ENCODE peak calls at places on chromosome 15, in five cellular contexts. One of them, this sample, is unnamed.

GRCh38 chr15:45425135-45425534 is 46.8 kb upstream of the GATM start:
- DNase-seq in thoracic aorta: no peak
- DNase-seq in pancreas: no peak
- DNase-seq in foreskin fibroblast: peak
- DNase-seq in NB4: peak
- DNase-seq in this sample: peak

GRCh38 chr15:90291679-90292356 is 26.3 kb downstream of the NGRN start:
- DNase-seq in thoracic aorta: no peak
- DNase-seq in pancreas: no peak
- DNase-seq in foreskin fibroblast: no peak
- DNase-seq in NB4: peak
- DNase-seq in this sample: no peak

GRCh38 chr15:56929389-56929788 is 10.9 kb downstream of the TCF12 start:
- DNase-seq in thoracic aorta: no peak
- DNase-seq in pancreas: no peak
- DNase-seq in foreskin fibroblast: peak
- DNase-seq in NB4: peak
- DNase-seq in this sample: no peak

GRCh38 chr15:67809866-67810265 is 15.4 kb upstream of the SKOR1 start:
- DNase-seq in thoracic aorta: no peak
- DNase-seq in pancreas: no peak
- DNase-seq in foreskin fibroblast: no peak
- DNase-seq in NB4: no peak
- DNase-seq in this sample: no peak

GRCh38 chr15:87722941-87723691 is 533.4 kb downstream of the NTRK3 start:
- DNase-seq in thoracic aorta: no peak
- DNase-seq in pancreas: no peak
- DNase-seq in foreskin fibroblast: no peak
- DNase-seq in NB4: no peak
- DNase-seq in this sample: no peak

GRCh38 chr15:60643490-60644040 is 164.6 kb upstream of the ICE2 start:
- DNase-seq in thoracic aorta: no peak
- DNase-seq in pancreas: no peak
- DNase-seq in foreskin fibroblast: no peak
- DNase-seq in NB4: no peak
- DNase-seq in this sample: no peak

GRCh38 chr15:45378149-45378912 is at the start of gene GATM:
- DNase-seq in thoracic aorta: peak
- DNase-seq in pancreas: peak
- DNase-seq in foreskin fibroblast: peak
- DNase-seq in NB4: peak
- DNase-seq in this sample: peak

GRCh38 chr15:63677778-63678177 is 80.6 kb downstream of the FBXL22 start:
- DNase-seq in thoracic aorta: no peak
- DNase-seq in pancreas: peak
- DNase-seq in foreskin fibroblast: no peak
- DNase-seq in NB4: no peak
- DNase-seq in this sample: no peak

GRCh38 chr15:48794697-48795134 is 16.2 kb downstream of the CEP152 start:
- DNase-seq in thoracic aorta: no peak
- DNase-seq in pancreas: no peak
- DNase-seq in foreskin fibroblast: no peak
- DNase-seq in NB4: peak
- DNase-seq in this sample: no peak

GRCh38 chr15:68211656-68212320 is 6.7 kb upstream of the CALML4 start:
- DNase-seq in thoracic aorta: no peak
- DNase-seq in pancreas: peak
- DNase-seq in foreskin fibroblast: no peak
- DNase-seq in NB4: no peak
- DNase-seq in this sample: no peak

GRCh38 chr15:62389887-62390792 is 225.1 kb upstream of the C2CD4B start:
- DNase-seq in thoracic aorta: no peak
- DNase-seq in pancreas: peak
- DNase-seq in foreskin fibroblast: peak
- DNase-seq in NB4: peak
- DNase-seq in this sample: peak

GRCh38 chr15:38707802-38708671 is 143.4 kb upstream of the RASGRP1 start:
- DNase-seq in thoracic aorta: no peak
- DNase-seq in pancreas: no peak
- DNase-seq in foreskin fibroblast: peak
- DNase-seq in NB4: peak
- DNase-seq in this sample: no peak

GRCh38 chr15:59311245-59311644 is 61.4 kb downstream of the MYO1E start:
- DNase-seq in thoracic aorta: no peak
- DNase-seq in pancreas: no peak
- DNase-seq in foreskin fibroblast: no peak
- DNase-seq in NB4: no peak
- DNase-seq in this sample: no peak

GRCh38 chr15:82647835-82648256 is 683 bp upstream of the CPEB1 start:
- DNase-seq in thoracic aorta: no peak
- DNase-seq in pancreas: no peak
- DNase-seq in foreskin fibroblast: no peak
- DNase-seq in NB4: no peak
- DNase-seq in this sample: no peak

GRCh38 chr15:82643992-82644391 is 3.2 kb downstream of the CPEB1 start:
- DNase-seq in thoracic aorta: no peak
- DNase-seq in pancreas: no peak
- DNase-seq in foreskin fibroblast: no peak
- DNase-seq in NB4: no peak
- DNase-seq in this sample: peak

GRCh38 chr15:82647045-82647834 is at the start of gene CPEB1:
- DNase-seq in thoracic aorta: no peak
- DNase-seq in pancreas: peak
- DNase-seq in foreskin fibroblast: peak
- DNase-seq in NB4: no peak
- DNase-seq in this sample: no peak

GRCh38 chr15:82648257-82649103 is 1.3 kb upstream of the CPEB1 start:
- DNase-seq in thoracic aorta: no peak
- DNase-seq in pancreas: no peak
- DNase-seq in foreskin fibroblast: peak
- DNase-seq in NB4: no peak
- DNase-seq in this sample: no peak

DNA sequence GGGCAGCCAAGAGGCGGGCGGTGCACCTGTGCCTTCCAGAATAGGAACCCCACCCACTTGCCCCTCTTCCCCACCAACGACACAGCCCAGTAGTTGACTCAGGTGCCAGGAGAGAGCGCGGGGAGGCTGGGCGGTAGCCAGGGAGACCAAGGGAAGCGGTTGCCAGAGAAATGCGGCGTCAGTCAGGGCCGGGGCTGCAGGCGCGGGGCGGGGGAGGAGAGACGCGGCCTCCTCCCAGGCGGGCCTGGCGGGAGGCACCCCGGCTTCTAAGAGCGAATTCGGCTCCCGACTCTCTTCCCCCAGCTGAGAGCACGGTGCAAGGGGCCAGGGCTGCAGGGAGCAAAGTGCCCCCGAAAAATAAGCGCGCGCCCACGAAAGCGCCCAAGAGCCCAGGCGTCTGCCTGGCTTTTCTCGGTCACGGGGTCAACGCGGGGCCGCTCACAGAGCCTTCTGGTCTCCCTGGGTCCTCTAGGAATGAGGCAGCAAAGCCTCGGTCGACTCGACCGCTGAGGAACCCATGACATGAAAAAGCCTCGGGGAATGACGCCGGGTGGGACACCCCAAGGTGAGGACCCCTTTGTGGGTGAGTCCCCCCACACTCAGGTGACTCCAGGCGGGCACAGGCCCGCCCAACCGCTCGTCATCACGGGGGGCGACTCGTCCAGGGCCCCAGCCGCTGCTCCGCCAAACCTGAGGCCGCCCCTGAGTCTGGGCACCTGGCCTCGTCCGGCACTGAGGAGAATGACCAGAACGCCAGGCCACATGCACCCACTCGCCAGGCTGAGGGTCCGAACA is 716 bp downstream of the CPEB1 start:
- DNase-seq in thoracic aorta: no peak
- DNase-seq in pancreas: peak
- DNase-seq in foreskin fibroblast: peak
- DNase-seq in NB4: no peak
- DNase-seq in this sample: no peak
- H3K4me3 ChIP-seq in thoracic aorta: peak
- H3K4me3 ChIP-seq in pancreas: peak
- H3K4me3 ChIP-seq in foreskin fibroblast: peak
- H3K4me3 ChIP-seq in NB4: no peak
- H3K4me3 ChIP-seq in this sample: peak

DNA sequence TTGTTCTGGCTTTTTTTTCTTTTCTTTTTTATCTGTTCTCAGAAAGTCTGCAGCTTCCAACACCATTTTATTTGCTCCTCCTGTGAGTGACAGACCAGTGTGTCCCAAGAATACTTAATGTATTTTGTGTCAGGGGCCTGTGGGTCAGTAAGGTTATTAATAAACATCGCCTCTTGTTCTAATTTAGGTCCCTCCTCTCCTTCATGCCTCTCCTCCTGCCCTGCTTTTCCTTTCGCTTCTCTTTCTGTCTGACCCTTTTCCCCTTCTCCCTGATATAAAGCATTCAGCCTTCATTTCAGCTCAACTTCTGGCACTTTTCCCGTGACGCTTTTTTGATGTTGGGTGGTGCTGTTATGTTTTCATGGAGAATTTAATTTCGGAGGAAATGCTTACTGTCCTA is 29.7 kb upstream of the NR2F2 start:
- DNase-seq in thoracic aorta: no peak
- DNase-seq in pancreas: no peak
- DNase-seq in foreskin fibroblast: no peak
- DNase-seq in NB4: no peak
- DNase-seq in this sample: no peak
- TF ChIP-seq CTCF in thoracic aorta: no peak
- TF ChIP-seq CTCF in pancreas: no peak
- TF ChIP-seq CTCF in foreskin fibroblast: no peak
- TF ChIP-seq CTCF in NB4: no peak
- TF ChIP-seq CTCF in this sample: no peak

GRCh38 chr15:89087830-89088604 is at the start of gene ABHD2:
- DNase-seq in thoracic aorta: peak
- DNase-seq in pancreas: peak
- DNase-seq in foreskin fibroblast: peak
- DNase-seq in NB4: peak
- DNase-seq in this sample: peak
- H3K4me3 ChIP-seq in thoracic aorta: peak
- H3K4me3 ChIP-seq in pancreas: peak
- H3K4me3 ChIP-seq in foreskin fibroblast: peak
- H3K4me3 ChIP-seq in NB4: peak
- H3K4me3 ChIP-seq in this sample: peak

GRCh38 chr15:76059320-76060097 is at the start of gene TMEM266:
- DNase-seq in thoracic aorta: no peak
- DNase-seq in pancreas: peak
- DNase-seq in foreskin fibroblast: peak
- DNase-seq in NB4: peak
- DNase-seq in this sample: no peak
- TF ChIP-seq CTCF in thoracic aorta: no peak
- TF ChIP-seq CTCF in pancreas: no peak
- TF ChIP-seq CTCF in foreskin fibroblast: no peak
- TF ChIP-seq CTCF in NB4: peak
- TF ChIP-seq CTCF in this sample: no peak

DNA sequence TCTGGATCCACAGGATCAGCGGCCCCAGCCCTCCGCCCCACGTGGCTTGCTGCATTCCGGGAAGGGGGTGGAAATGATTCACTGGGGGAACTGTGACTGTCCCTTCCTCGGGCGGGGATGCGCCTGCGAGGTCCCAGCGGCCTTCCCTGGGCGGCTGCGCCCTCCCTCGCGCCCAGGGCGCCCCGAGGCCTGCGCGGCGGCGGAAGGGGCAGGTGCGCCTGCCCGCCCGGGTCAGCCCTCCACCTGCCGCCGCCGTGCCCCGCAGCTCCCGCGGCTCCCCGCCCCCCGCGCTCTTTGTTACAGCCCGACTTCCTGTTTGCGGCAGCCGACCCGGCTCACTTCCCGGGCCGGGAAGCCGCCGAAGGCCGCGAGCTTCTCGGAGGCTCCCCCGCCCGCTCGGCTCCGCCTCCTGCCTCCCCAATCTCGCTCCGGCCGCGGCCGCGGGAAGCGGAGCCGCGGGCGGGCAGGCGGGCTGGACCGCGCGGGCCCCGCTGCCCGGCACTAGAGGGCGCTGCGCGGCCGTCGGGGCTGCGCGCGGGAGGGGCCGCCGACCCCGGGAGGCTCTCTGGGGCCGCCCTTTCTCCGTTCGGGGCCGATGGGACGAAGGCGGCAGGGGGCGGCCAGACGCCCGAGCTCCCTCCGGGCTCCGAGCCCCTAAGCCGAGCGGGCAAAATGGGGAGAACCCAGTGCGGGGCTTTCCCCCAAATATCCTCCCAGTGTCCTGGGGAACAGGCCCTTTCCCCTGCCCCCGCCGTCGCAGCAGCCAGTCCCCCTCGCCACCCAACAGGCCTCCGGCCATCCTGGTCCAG is 11.5 kb upstream of the CHAC1 start:
- DNase-seq in thoracic aorta: peak
- DNase-seq in pancreas: peak
- DNase-seq in foreskin fibroblast: peak
- DNase-seq in NB4: peak
- DNase-seq in this sample: no peak
- H3K4me3 ChIP-seq in thoracic aorta: peak
- H3K4me3 ChIP-seq in pancreas: peak
- H3K4me3 ChIP-seq in foreskin fibroblast: peak
- H3K4me3 ChIP-seq in NB4: peak
- H3K4me3 ChIP-seq in this sample: peak

GRCh38 chr15:94723801-94724200 is 492.4 kb downstream of the MCTP2 start:
- DNase-seq in thoracic aorta: no peak
- DNase-seq in pancreas: no peak
- DNase-seq in foreskin fibroblast: no peak
- DNase-seq in NB4: no peak
- DNase-seq in this sample: no peak
- TF ChIP-seq CTCF in thoracic aorta: no peak
- TF ChIP-seq CTCF in pancreas: no peak
- TF ChIP-seq CTCF in foreskin fibroblast: no peak
- TF ChIP-seq CTCF in NB4: no peak
- TF ChIP-seq CTCF in this sample: no peak

DNA sequence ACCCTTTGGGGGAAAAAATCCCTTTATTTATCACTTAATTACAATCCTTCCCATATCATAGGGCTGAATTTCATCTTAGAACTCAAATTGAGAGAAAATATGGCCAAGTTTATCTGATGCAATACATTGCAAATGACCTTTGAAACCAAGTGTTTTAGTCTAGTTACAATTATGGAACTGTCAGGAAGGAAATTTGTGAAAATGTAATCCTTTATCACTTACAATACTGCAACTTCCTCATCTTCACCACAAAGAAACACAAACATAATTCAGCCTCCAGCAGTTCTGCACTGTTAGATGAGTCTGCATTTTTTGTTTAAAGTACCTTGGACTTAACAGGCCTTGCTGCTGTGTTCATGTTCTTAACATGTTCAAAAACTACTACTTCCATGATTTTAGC is 4.6 kb downstream of the CCPG1 start:
- DNase-seq in thoracic aorta: no peak
- DNase-seq in pancreas: no peak
- DNase-seq in foreskin fibroblast: peak
- DNase-seq in NB4: peak
- DNase-seq in this sample: no peak
- H3K4me3 ChIP-seq in thoracic aorta: no peak
- H3K4me3 ChIP-seq in pancreas: no peak
- H3K4me3 ChIP-seq in foreskin fibroblast: no peak
- H3K4me3 ChIP-seq in NB4: peak
- H3K4me3 ChIP-seq in this sample: no peak

DNA sequence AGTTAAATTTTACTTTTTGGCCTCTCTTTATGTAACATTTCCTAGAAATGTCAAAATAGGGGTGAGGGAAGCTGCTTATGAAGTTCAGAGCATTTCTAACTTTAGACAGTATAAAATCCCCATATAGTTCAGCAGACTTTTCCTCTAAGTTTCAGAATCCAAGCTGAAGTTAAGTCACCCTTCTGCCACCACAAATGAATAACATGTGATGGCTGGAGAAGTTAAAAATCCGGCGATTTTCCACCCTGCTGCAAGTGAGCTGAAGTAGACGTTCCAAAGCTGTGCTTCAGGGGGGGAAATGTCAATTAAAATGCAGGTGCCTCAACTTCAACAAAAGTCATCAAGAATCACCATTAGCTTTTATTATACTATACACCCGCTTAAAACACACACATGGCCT is 385.6 kb upstream of the NR2F2 start:
- DNase-seq in thoracic aorta: no peak
- DNase-seq in pancreas: no peak
- DNase-seq in foreskin fibroblast: peak
- DNase-seq in NB4: no peak
- DNase-seq in this sample: no peak
- TF ChIP-seq CTCF in thoracic aorta: no peak
- TF ChIP-seq CTCF in pancreas: no peak
- TF ChIP-seq CTCF in foreskin fibroblast: no peak
- TF ChIP-seq CTCF in NB4: no peak
- TF ChIP-seq CTCF in this sample: no peak